ENCODE peak calls at places on chromosomes 5 and 9, in seven cellular contexts. T is neuronal stem cell, H is GM12878, X is upper lobe of right lung, E is transverse colon, K is lower leg skin, V is astrocyte of the spinal cord. Z is an unnamed sample.

GRCh38 chr9:32590898-32591297 is 17.9 kb upstream of the NDUFB6 start:
- DNase-seq in T (no peak), H (no peak), X (no peak), E (no peak), K (no peak), V (no peak), Z (no peak)

GRCh38 chr5:68285857-68286611 is 70.5 kb downstream of the PIK3R1 start:
- DNase-seq in T (peak; percentile 24), H (no peak), X (no peak), E (no peak), K (no peak), V (peak; percentile 75), Z (no peak)

GRCh38 chr9:3708751-3709150 is 182.9 kb upstream of the RFX3 start:
- DNase-seq in T (no peak), H (peak; percentile 9), X (no peak), E (no peak), K (no peak), V (peak; percentile 36), Z (no peak)

GRCh38 chr5:74543162-74543995 is 97.1 kb downstream of the ENC1 start:
- DNase-seq in T (peak; percentile 46), H (no peak), X (no peak), E (no peak), K (peak; percentile 51), V (peak; percentile 92), Z (no peak)

GRCh38 chr9:127422133-127422782 is 1.9 kb upstream of the ZNF79 start:
- DNase-seq in T (no peak), H (no peak), X (no peak), E (no peak), K (no peak), V (no peak), Z (no peak)

GRCh38 chr5:38996123-38996522 is 78.1 kb downstream of the RICTOR start:
- DNase-seq in T (no peak), H (no peak), X (no peak), E (no peak), K (no peak), V (no peak), Z (no peak)

GRCh38 chr5:95823738-95824609 is 1.4 kb upstream of the GLRX start:
- DNase-seq in T (no peak), H (no peak), X (peak; percentile 80), E (peak; percentile 69), K (peak; percentile 72), V (peak; percentile 95), Z (peak; percentile 92)

GRCh38 chr9:80885894-80886293 is 803.5 kb downstream of the TLE1 start:
- DNase-seq in T (no peak), H (no peak), X (no peak), E (no peak), K (no peak), V (no peak), Z (no peak)

GRCh38 chr5:149886060-149886459 is 58.5 kb downstream of the PDE6A start:
- DNase-seq in T (no peak), H (no peak), X (no peak), E (peak; percentile 29), K (no peak), V (peak; percentile 84), Z (no peak)

GRCh38 chr9:4833781-4834560 is 41.2 kb downstream of the RCL1 start:
- DNase-seq in T (no peak), H (no peak), X (no peak), E (no peak), K (no peak), V (no peak), Z (no peak)

GRCh38 chr5:59034498-59035186 is 451.8 kb downstream of the RAB3C start:
- DNase-seq in T (no peak), H (no peak), X (no peak), E (no peak), K (no peak), V (peak; percentile 70), Z (no peak)

GRCh38 chr9:128142596-128142995 is 6.7 kb upstream of the LCN2 start:
- DNase-seq in T (no peak), H (no peak), X (no peak), E (no peak), K (no peak), V (no peak), Z (no peak)

GRCh38 chr9:108634164-108634563 is 221.6 kb downstream of the ACTL7B start:
- DNase-seq in T (no peak), H (no peak), X (no peak), E (peak; percentile 57), K (peak; percentile 72), V (no peak), Z (no peak)

GRCh38 chr5:1485320-1486118 is 38.2 kb downstream of the LPCAT1 start:
- DNase-seq in T (no peak), H (no peak), X (no peak), E (no peak), K (no peak), V (no peak), Z (no peak)
- H3K4me3 ChIP-seq in T (no peak overlapping the region), H (peak overlapping the region; percentile 30), X (no peak overlapping the region), E (no peak overlapping the region), K (no peak overlapping the region), V (no peak overlapping the region), Z (no peak overlapping the region)

DNA sequence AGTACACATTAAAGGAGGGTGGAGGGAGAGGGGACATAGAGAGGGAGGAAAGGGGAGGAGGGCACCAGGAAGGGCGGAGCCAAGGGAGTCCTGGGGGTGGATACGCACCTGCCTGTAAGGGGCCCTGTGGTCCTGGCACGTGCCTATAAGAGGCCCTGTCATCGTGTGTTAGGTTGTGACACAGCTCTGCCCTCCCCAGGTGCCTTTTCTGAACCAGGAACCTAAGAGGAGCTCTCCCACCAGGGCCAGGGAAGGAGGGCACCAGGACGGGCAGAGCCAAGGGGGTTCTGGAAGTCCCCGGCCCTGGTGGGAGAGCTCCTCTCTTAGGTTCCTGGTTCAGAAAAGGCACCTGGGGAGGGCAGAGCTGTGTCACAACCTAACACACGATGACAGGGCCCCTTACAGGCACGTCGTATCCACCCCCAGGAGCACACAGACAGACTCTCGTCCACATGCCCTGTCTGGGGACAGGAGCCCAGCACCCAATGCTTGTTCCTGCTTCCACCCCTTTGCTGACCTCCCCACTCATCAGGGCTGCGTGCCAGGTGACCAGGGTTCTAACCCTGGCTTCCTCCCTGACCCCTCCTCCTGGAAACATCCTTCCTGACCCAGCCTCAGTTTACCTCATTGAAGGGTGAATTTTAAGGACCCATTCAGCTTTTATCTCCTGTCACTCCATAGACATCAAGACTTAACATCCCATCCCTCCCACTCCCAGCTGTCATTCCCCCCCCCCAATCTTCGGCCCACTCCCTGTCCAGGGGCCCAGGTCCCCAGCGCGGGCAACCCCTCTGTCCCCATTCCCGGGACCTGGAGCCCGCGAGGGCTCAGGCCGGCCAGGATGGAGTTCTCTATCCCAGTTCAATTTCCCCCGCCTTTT is 12.9 kb upstream of the OLFM1 start:
- DNase-seq in T (no peak), H (no peak), X (peak; percentile 28), E (no peak), K (no peak), V (no peak), Z (peak; percentile 57)
- H3K4me3 ChIP-seq in T (peak overlapping the region; percentile 55), H (no peak overlapping the region), X (peak overlapping the region; percentile 56), E (no peak overlapping the region), K (no peak overlapping the region), V (no peak overlapping the region), Z (peak overlapping the region; percentile 48)

GRCh38 chr5:139417214-139417613 is 13.3 kb upstream of the SPATA24 start:
- DNase-seq in T (no peak), H (no peak), X (no peak), E (no peak), K (no peak), V (peak; percentile 60), Z (peak; percentile 84)

GRCh38 chr5:139414601-139415121 is 10.8 kb upstream of the SPATA24 start:
- DNase-seq in T (no peak), H (no peak), X (no peak), E (no peak), K (no peak), V (no peak), Z (no peak)

GRCh38 chr5:139415221-139415861 is 11.5 kb upstream of the SPATA24 start:
- DNase-seq in T (no peak), H (no peak), X (no peak), E (no peak), K (no peak), V (no peak), Z (peak; percentile 82)

GRCh38 chr5:139416651-139417050 is 12.8 kb upstream of the SPATA24 start:
- DNase-seq in T (no peak), H (no peak), X (no peak), E (peak; percentile 73), K (no peak), V (no peak), Z (no peak)

DNA sequence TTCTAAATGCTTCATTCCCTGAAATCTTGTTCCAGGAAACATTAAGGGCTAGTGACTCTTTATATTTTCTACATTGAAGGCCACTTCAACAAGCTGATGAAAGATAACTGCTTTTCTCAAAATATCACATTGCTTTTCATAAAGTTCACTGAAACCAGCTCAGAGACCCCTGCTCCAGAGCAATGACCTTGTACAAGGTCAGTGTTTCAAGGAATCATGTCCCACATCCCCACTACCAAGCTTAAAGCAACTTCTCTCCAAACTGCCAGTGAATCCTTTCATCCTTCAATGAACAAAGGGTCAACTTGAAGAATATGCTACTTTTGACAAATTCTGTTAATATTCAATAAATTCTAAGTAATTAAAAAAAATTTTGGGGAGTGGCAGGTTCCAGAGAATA is 12.0 kb upstream of the SPATA24 start:
- DNase-seq in T (no peak), H (no peak), X (no peak), E (no peak), K (no peak), V (no peak), Z (no peak)
- H3K4me3 ChIP-seq in T (no peak overlapping the region), H (no peak overlapping the region), X (no peak overlapping the region), E (no peak overlapping the region), K (no peak overlapping the region), V (no peak overlapping the region), Z (no peak overlapping the region)

GRCh38 chr9:76459691-76460635 is 981 bp downstream of the GCNT1 start:
- DNase-seq in T (peak; percentile 23), H (no peak), X (peak; percentile 69), E (peak; percentile 59), K (no peak), V (peak; percentile 72), Z (no peak)

GRCh38 chr9:76453785-76454184 is 5.2 kb upstream of the GCNT1 start:
- DNase-seq in T (no peak), H (no peak), X (no peak), E (no peak), K (no peak), V (peak; percentile 35), Z (no peak)

GRCh38 chr9:76452839-76453238 is 6.1 kb upstream of the GCNT1 start:
- DNase-seq in T (no peak), H (no peak), X (no peak), E (no peak), K (no peak), V (no peak), Z (no peak)

GRCh38 chr9:76458903-76459690 is at the start of gene GCNT1:
- DNase-seq in T (peak; percentile 81), H (peak; percentile 40), X (peak; percentile 95), E (peak; percentile 97), K (peak; percentile 70), V (peak; percentile 86), Z (peak; percentile 85)

DNA sequence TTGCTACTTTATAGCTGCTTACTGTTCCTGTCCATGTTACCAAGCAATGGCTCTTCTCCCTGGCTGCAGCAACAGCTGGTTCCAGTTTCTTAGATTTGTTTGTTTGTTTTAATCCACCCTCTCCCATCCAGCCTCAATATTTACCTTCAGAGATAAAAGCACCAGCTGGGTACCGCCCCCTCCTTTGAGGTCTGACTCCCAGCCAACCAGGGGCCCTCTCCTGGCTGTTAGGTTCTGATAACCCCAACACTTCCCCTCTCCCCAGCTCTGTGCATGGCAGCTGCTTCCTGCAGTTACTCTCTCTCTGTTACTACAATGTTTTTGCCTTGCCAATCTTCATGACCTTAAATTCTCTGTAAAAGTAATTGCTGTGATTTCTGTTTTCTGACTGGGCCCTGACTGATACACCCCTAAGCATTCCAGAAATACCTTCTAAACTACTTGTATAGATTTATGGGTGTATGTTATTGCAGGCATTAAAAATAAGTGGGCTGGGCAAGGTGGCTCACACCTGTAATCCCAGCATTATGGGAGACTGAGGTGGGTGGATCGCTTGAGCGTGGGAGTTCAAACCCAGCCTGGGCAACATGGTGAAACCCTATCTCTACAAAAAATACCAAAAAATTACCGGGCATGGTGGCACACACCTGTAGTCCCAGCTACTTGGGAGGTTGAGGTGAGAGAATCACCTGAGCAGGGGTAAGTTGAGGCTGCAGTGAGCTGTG is 2.6 kb upstream of the GCNT1 start:
- DNase-seq in T (no peak), H (no peak), X (no peak), E (peak; percentile 75), K (no peak), V (peak; percentile 51), Z (no peak)
- H3K4me3 ChIP-seq in T (no peak overlapping the region), H (no peak overlapping the region), X (no peak overlapping the region), E (no peak overlapping the region), K (no peak overlapping the region), V (no peak overlapping the region), Z (no peak overlapping the region)